ENCODE peak calls at places on chromosome 3, in six cellular contexts. D, E, A, B, U and Z are unnamed samples.

GRCh38 chr3:126293370-126294082 is 63.7 kb downstream of the KLF15 start:
- DNase-seq in U (no peak), D (peak), E (no peak), B (no peak), A (no peak), Z (peak)

GRCh38 chr3:128554465-128555097 is 61.6 kb upstream of the GATA2 start:
- DNase-seq in D (no peak), E (no peak), B (no peak), A (no peak), U (no peak), Z (peak)

GRCh38 chr3:10357592-10358308 is 36.8 kb upstream of the SEC13 start:
- DNase-seq in D (peak), U (no peak), E (peak), B (no peak), A (no peak), Z (no peak)

GRCh38 chr3:13429631-13430291 is 9.6 kb upstream of the NUP210 start:
- DNase-seq in D (no peak), U (no peak), A (no peak), B (no peak), E (no peak), Z (no peak)

GRCh38 chr3:14818804-14819500 is at the start of gene FGD5:
- DNase-seq in B (no peak), D (no peak), A (no peak), E (no peak), U (no peak), Z (no peak)

GRCh38 chr3:39432342-39432741 is 25.8 kb downstream of the RPSA start:
- DNase-seq in U (peak), B (no peak), A (no peak), E (no peak), D (no peak), Z (no peak)

GRCh38 chr3:37443363-37444035 is 269.1 kb upstream of the LRRFIP2 start:
- DNase-seq in E (no peak), B (no peak), A (no peak), U (peak), D (no peak), Z (no peak)

GRCh38 chr3:187789872-187790271 is 44.6 kb upstream of the BCL6 start:
- DNase-seq in E (no peak), U (no peak), A (no peak), D (no peak), B (no peak), Z (no peak)

GRCh38 chr3:29940759-29941319 is 660.0 kb downstream of the RBMS3 start:
- DNase-seq in A (no peak), B (no peak), E (peak), D (no peak), U (no peak), Z (no peak)

GRCh38 chr3:38154625-38155255 is 10.6 kb upstream of the OXSR1 start:
- DNase-seq in U (peak), E (no peak), A (no peak), D (no peak), B (no peak), Z (no peak)

GRCh38 chr3:157294444-157294843 is 134.5 kb upstream of the CCNL1 start:
- DNase-seq in B (no peak), U (no peak), A (no peak), D (peak), E (no peak), Z (no peak)

GRCh38 chr3:139555249-139555648 is 15.7 kb upstream of the RBP1 start:
- DNase-seq in B (no peak), U (no peak), D (peak), A (no peak), E (no peak), Z (no peak)

GRCh38 chr3:50610181-50610971 is 1.2 kb downstream of the CISH start:
- DNase-seq in A (no peak), D (no peak), E (no peak), U (no peak), B (no peak), Z (no peak)

GRCh38 chr3:196519738-196520122 is 4.6 kb upstream of the SMCO1 start:
- DNase-seq in A (no peak), E (peak), D (no peak), U (no peak), B (no peak), Z (no peak)

GRCh38 chr3:69033470-69033869 is 18.7 kb downstream of the TMF1 start:
- DNase-seq in U (no peak), A (no peak), D (peak), B (no peak), E (peak), Z (no peak)

GRCh38 chr3:122146466-122146865 is 37.0 kb upstream of the CASR start:
- DNase-seq in B (no peak), U (no peak), D (no peak), A (no peak), E (no peak), Z (no peak)

GRCh38 chr3:30714104-30714503 is 107.7 kb downstream of the TGFBR2 start:
- DNase-seq in B (no peak), U (no peak), A (no peak), E (no peak), D (no peak), Z (no peak)

GRCh38 chr3:10945683-10946287 is 46.8 kb upstream of the SLC6A1 start:
- DNase-seq in A (peak), D (peak), B (peak), E (peak), U (peak), Z (peak)

GRCh38 chr3:132788299-132788698 is 66.1 kb upstream of the NPHP3 start:
- DNase-seq in B (no peak), A (no peak), D (peak), E (peak), U (no peak), Z (no peak)

GRCh38 chr3:8113649-8114048 is 388.0 kb upstream of the LMCD1 start:
- DNase-seq in B (no peak), U (no peak), A (no peak), E (no peak), D (no peak), Z (peak)

GRCh38 chr3:127734754-127735473 is 62.2 kb downstream of the ABTB1 start:
- DNase-seq in U (no peak), B (no peak), D (peak), E (peak), A (no peak), Z (no peak)

GRCh38 chr3:46564190-46565112 is 1.7 kb downstream of the LRRC2 start:
- DNase-seq in E (peak), A (no peak), D (no peak), U (no peak), B (no peak), Z (no peak)

GRCh38 chr3:190548031-190548656 is 34.3 kb downstream of the IL1RAP start:
- DNase-seq in D (no peak), E (no peak), B (no peak), A (no peak), U (no peak), Z (no peak)

DNA sequence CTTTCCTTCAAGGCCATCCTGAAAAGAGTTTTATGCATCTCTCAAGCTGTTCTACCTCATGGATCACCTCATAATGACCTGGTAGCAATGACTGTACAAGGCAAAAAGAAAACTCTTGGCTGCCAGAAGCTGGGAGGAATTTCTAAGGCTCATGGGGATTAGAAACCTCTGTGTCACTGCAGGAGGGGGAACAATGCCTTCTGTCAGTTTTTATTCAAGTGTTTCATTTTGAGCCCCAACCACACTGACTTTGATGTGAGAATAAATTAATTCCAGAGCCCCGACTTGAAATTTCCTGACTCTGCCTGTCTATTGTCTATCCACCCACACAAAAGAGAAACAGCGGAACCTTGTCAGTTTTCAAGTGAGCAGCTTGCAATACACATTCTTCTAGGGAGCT is 58.7 kb upstream of the MRPL3 start:
- DNase-seq in A (peak), D (no peak), E (no peak), B (no peak), U (no peak), Z (no peak)
- H3K14ac ChIP-seq in A (no peak), D (no peak), E (no peak), B (no peak), U (no peak), Z (no peak)

DNA sequence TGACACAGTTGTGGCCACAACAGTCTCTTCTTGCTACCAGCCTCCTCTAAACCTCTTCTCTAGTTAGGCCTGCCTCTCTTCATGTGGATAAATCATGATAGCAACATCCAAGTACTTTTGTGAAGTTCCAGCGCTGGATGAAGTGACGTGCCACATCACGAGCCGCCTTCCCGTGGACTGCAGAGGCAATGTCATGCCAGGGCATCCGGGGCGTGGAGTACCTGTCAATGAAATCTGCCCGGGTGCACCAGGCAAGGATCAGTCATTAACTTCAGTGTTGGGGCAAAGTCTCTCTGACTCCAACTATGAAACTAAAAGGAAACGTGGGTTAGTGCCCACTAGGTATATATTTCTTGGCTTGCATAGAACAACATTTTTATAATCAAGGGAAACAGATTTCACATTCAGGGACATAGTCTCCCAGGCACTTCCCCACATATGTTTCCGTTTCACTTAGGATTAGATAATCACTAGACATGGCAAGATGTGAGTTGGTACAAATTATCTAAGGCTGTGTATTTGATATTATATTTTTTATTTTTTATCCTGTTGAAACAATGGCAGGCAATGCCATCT is 133.6 kb downstream of the PLD1 start:
- DNase-seq in B (no peak), A (no peak), U (no peak), E (no peak), D (no peak), Z (no peak)
- H3K14ac ChIP-seq in B (no peak), A (no peak), U (no peak), E (no peak), D (no peak), Z (no peak)

GRCh38 chr3:40753371-40753770 is 228.6 kb downstream of the ZNF621 start:
- DNase-seq in U (no peak), A (no peak), E (no peak), D (no peak), B (no peak), Z (no peak)

GRCh38 chr3:40753956-40754355 is 229.2 kb downstream of the ZNF621 start:
- DNase-seq in U (no peak), E (no peak), D (no peak), B (no peak), A (no peak), Z (no peak)

GRCh38 chr3:40751652-40752051 is 226.9 kb downstream of the ZNF621 start:
- DNase-seq in E (no peak), D (no peak), A (no peak), B (no peak), U (no peak), Z (no peak)

GRCh38 chr3:40754966-40755365 is 230.2 kb downstream of the ZNF621 start:
- DNase-seq in E (no peak), A (no peak), U (no peak), B (no peak), D (no peak), Z (no peak)

DNA sequence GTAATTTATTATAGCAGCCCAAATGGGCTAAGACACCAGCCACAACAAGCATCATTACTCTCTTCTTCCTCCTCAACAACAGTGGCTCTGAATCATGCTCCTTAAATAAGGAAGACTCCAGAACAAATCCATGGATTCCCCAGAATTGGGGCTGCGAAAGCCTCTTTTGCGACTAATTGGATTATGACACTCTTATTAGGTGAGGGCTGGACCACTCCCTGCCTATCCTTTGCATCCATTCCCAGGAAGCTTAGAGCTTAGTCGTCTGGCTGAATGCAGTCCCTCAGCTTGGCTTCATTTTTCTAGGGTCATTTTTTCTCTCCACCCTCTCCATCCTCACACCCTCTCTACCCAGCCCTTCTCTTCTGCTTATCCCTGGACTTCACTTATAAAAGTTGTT is 227.7 kb downstream of the ZNF621 start:
- DNase-seq in A (no peak), D (no peak), U (no peak), B (no peak), E (no peak), Z (no peak)
- H3K14ac ChIP-seq in A (no peak), D (no peak), U (no peak), B (no peak), E (no peak), Z (no peak)

GRCh38 chr3:42753757-42754156 is 19.3 kb downstream of the CCDC13 start:
- DNase-seq in B (no peak), A (no peak), E (no peak), D (no peak), U (no peak), Z (peak)

GRCh38 chr3:42752961-42753360 is 20.1 kb downstream of the CCDC13 start:
- DNase-seq in A (no peak), U (no peak), B (no peak), D (no peak), E (no peak), Z (peak)

GRCh38 chr3:42756681-42757213 is 16.3 kb downstream of the CCDC13 start:
- DNase-seq in E (no peak), B (no peak), U (no peak), D (no peak), A (no peak), Z (peak)

GRCh38 chr3:42758126-42758525 is 14.9 kb downstream of the CCDC13 start:
- DNase-seq in E (no peak), A (no peak), B (no peak), U (no peak), D (no peak), Z (no peak)

GRCh38 chr3:42755681-42756578 is 17.1 kb downstream of the CCDC13 start:
- DNase-seq in A (no peak), E (peak), B (no peak), D (peak), U (no peak), Z (peak)
- H3K14ac ChIP-seq in A (no peak), E (no peak), B (no peak), D (no peak), U (no peak), Z (no peak)

GRCh38 chr3:54003136-54003535 is 111.5 kb upstream of the SELENOK start:
- DNase-seq in D (no peak), E (no peak), U (peak), A (no peak), B (no peak), Z (no peak)
- H3K14ac ChIP-seq in D (no peak), E (no peak), U (no peak), A (no peak), B (no peak), Z (no peak)

DNA sequence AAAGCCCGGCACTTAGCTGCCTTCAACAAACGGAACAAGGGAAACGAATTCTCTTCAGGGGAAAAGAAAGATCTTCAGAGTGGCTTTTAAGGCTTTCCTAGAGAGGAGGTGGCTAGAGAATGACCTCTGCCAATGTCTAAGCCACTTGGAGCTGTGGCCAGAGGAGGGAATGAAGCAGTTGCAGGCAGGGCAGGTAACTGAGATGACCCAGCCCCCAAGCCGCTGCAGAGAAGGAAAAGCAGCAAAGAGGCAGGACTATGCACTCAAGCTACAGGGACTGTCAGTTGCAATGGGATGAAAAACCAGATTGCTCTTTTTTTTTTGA is 113.5 kb downstream of the SEC22A start:
- DNase-seq in D (no peak), U (no peak), E (no peak), B (no peak), A (no peak), Z (no peak)
- H3K14ac ChIP-seq in D (no peak), U (no peak), E (no peak), B (no peak), A (no peak), Z (no peak)

GRCh38 chr3:182357928-182358327 is 435.4 kb upstream of the ATP11B start:
- DNase-seq in B (peak), A (no peak), U (no peak), D (no peak), E (no peak), Z (no peak)
- H3K14ac ChIP-seq in B (no peak), A (no peak), U (no peak), D (no peak), E (no peak), Z (no peak)

DNA sequence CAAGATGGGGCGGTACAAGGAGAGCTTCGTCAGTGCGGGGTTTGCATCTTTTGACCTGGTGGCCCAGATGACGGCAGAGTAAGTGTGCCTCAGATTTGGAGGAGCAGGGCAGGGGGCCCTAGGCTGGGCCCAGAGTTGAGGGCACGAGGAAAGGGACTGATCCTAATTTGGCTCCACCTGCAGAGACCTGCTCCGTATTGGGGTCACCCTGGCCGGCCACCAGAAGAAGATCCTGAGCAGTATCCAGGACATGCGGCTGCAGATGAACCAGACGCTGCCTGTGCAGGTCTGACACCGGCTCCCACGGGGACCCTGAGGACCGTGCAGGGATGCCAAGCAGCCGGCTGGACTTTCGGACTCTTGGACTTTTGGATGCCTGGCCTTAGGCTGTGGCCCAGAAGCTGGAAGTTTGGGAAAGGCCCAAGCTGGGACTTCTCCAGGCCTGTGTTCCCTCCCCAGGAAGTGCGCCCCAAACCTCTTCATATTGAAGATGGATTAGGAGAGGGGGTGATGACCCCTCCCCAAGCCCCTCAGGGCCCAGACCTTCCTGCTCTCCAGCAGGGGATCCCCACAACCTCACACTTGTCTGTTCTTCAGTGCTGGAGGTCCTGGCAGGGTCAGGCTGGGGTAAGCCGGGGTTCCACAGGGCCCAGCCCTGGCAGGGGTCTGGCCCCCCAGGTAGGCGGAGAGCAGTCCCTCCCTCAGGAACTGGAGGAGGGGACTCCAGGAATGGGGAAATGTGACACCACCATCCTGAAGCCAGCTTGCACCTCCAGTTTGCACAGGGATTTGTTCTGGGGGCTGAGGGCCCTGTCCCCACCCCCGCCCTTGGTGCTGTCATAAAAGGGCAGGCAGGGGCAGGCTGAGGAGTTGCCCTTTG is 20.0 kb downstream of the EPHB3 start:
- DNase-seq in U (no peak), D (no peak), E (no peak), A (no peak), B (no peak), Z (no peak)
- H3K14ac ChIP-seq in U (no peak), D (no peak), E (peak), A (no peak), B (no peak), Z (no peak)